ENCODE peak calls at places on chromosomes 5 and 9, in eight cellular contexts. T is HepG2, H is breast epithelium, L is body of pancreas, D is stomach, W is adrenal gland, K is HCT116, R is ovary. P is an unnamed sample.

GRCh38 chr5:145568581-145568980 is 266.6 kb downstream of the PRELID2 start:
- DNase-seq in H (no peak), D (no peak), W (no peak), L (no peak), R (no peak), K (no peak), T (no peak), P (no peak)

GRCh38 chr5:106732624-106733023 is 938.1 kb downstream of the EFNA5 start:
- DNase-seq in T (no peak), L (no peak), W (no peak), R (no peak), K (no peak), D (no peak), H (no peak), P (no peak)

GRCh38 chr5:133147411-133147810 is 95.6 kb downstream of the HSPA4 start:
- DNase-seq in R (no peak), T (no peak), L (no peak), H (no peak), K (no peak), W (peak; percentile 34), D (no peak), P (peak; percentile 18)

GRCh38 chr5:154365823-154366222 is 80.0 kb upstream of the SAP30L start:
- DNase-seq in L (no peak), T (peak; percentile 32), R (no peak), H (no peak), D (no peak), K (no peak), W (no peak), P (no peak)

GRCh38 chr5:179251276-179251969 is 93.8 kb downstream of the ADAMTS2 start:
- DNase-seq in R (no peak), L (no peak), K (no peak), T (no peak), H (no peak), D (no peak), W (no peak), P (no peak)

GRCh38 chr5:8462565-8462964 is 593.6 kb downstream of the MTRR start:
- DNase-seq in D (no peak), T (no peak), R (no peak), W (no peak), K (no peak), H (no peak), L (no peak), P (no peak)

GRCh38 chr5:111028865-111029264 is 42.6 kb upstream of the TSLP start:
- DNase-seq in D (no peak), K (no peak), T (no peak), L (no peak), R (no peak), H (no peak), W (no peak), P (no peak)

GRCh38 chr5:139104577-139105271 is 93.4 kb downstream of the SIL1 start:
- DNase-seq in W (peak; percentile 93), K (no peak), R (peak; percentile 86), T (no peak), D (no peak), L (peak; percentile 22), H (no peak), P (peak; percentile 59)

GRCh38 chr9:91420471-91421021 is 3.1 kb downstream of the NFIL3 start:
- DNase-seq in R (no peak), D (no peak), H (no peak), L (no peak), W (no peak), K (no peak), T (peak; percentile 9), P (no peak)

GRCh38 chr5:2900360-2900759 is 148.9 kb upstream of the IRX2 start:
- DNase-seq in W (no peak), K (no peak), T (no peak), L (no peak), D (no peak), R (no peak), H (no peak), P (no peak)

GRCh38 chr9:126424511-126424910 is 97.9 kb downstream of the MVB12B start:
- DNase-seq in W (no peak), R (no peak), H (no peak), L (no peak), K (no peak), D (no peak), T (no peak), P (no peak)

GRCh38 chr5:34672196-34672595 is 16.1 kb downstream of the RAI14 start:
- DNase-seq in T (no peak), W (no peak), R (no peak), K (no peak), L (no peak), D (no peak), H (no peak), P (no peak)

GRCh38 chr5:168676499-168676898 is 97.3 kb upstream of the PANK3 start:
- DNase-seq in W (no peak), L (no peak), D (no peak), K (no peak), H (no peak), T (no peak), R (no peak), P (no peak)

GRCh38 chr5:36447776-36448175 is 146.1 kb upstream of the RANBP3L start:
- DNase-seq in D (no peak), H (no peak), R (no peak), K (no peak), T (no peak), W (no peak), L (no peak), P (no peak)

GRCh38 chr9:137669261-137669672 is 50.5 kb downstream of the EHMT1 start:
- DNase-seq in T (no peak), R (no peak), K (no peak), D (no peak), L (no peak), W (no peak), H (no peak), P (peak; percentile 73)

GRCh38 chr5:171759777-171760176 is 25.8 kb upstream of the SMIM23 start:
- DNase-seq in D (no peak), R (no peak), H (no peak), K (no peak), W (no peak), T (no peak), L (no peak), P (no peak)

GRCh38 chr5:72600401-72600981 is 93.3 kb upstream of the ZNF366 start:
- DNase-seq in L (no peak), W (no peak), T (no peak), H (no peak), K (peak; percentile 10), D (no peak), R (no peak), P (no peak)

GRCh38 chr5:68745459-68745858 is 348.4 kb upstream of the SLC30A5 start:
- DNase-seq in K (no peak), T (no peak), D (no peak), R (no peak), W (no peak), L (no peak), H (no peak), P (no peak)

GRCh38 chr9:107712390-107712789 is 222.8 kb upstream of the KLF4 start:
- DNase-seq in K (peak; percentile 77), H (no peak), D (no peak), L (no peak), W (no peak), R (no peak), T (no peak), P (no peak)

GRCh38 chr9:27192291-27192960 is 83.4 kb downstream of the TEK start:
- DNase-seq in W (peak; percentile 35), L (no peak), T (no peak), D (no peak), R (no peak), H (no peak), K (no peak), P (no peak)

GRCh38 chr9:2809692-2810423 is 34.0 kb downstream of the PUM3 start:
- DNase-seq in T (peak; percentile 89), H (no peak), W (peak; percentile 66), K (no peak), L (no peak), D (no peak), R (peak; percentile 48), P (no peak)

GRCh38 chr5:86330736-86331135 is 287.0 kb upstream of the COX7C start:
- DNase-seq in R (no peak), L (no peak), H (no peak), D (no peak), W (no peak), T (no peak), K (no peak), P (no peak)

GRCh38 chr9:18544456-18544855 is 70.5 kb downstream of the ADAMTSL1 start:
- DNase-seq in D (no peak), K (no peak), W (no peak), H (no peak), R (no peak), L (no peak), T (no peak), P (no peak)

GRCh38 chr9:89458768-89459496 is 39.0 kb downstream of the SEMA4D start:
- DNase-seq in T (no peak), R (no peak), L (no peak), D (no peak), K (no peak), W (no peak), H (no peak), P (no peak)
- TF ChIP-seq CTCF in T (no peak), R (no peak), L (no peak), D (no peak), K (no peak), W (no peak), H (no peak), P (no peak)

GRCh38 chr5:10559883-10560282 is 4.0 kb upstream of the ANKRD33B start:
- DNase-seq in R (no peak), W (no peak), K (no peak), H (no peak), D (no peak), T (no peak), L (no peak), P (no peak)
- H3K4me1 ChIP-seq in R (peaks cover 3% of the 10 kb centered on the region), W (peaks cover 17% of the 10 kb centered on the region), K (peaks cover 20% of the 10 kb centered on the region), H (peaks cover 6% of the 10 kb centered on the region), D (peaks cover 30% of the 10 kb centered on the region), T (no peaks in the 10 kb centered on the region), L (peaks cover 19% of the 10 kb centered on the region), P (peaks cover 10% of the 10 kb centered on the region)

DNA sequence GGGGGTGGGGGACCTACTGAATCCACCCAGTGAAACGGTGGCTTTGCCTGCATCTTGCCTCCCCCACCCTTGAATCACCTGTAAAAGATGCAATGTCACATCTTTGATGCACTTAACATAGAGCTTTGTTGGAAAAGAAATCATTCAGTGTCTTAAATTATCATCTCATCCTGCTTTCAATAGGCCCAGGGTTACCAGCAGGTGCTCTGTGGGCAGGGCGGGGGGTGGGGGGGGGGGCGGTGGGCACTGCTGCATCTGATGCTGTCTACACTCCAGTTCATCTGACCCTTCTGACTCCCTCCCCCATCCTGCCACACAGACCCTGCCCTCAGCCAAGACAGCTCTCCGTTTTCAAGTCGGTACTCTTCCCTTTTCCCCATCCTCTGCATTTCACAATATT is 24.3 kb downstream of the TRAF1 start:
- DNase-seq in D (no peak), W (no peak), T (no peak), H (no peak), L (no peak), K (no peak), R (no peak), P (no peak)
- TF ChIP-seq POLR2A in D (no peak), W (no peak), T (no peak), H (no peak), L (no peak), K (no peak), R (no peak), P (no peak)

DNA sequence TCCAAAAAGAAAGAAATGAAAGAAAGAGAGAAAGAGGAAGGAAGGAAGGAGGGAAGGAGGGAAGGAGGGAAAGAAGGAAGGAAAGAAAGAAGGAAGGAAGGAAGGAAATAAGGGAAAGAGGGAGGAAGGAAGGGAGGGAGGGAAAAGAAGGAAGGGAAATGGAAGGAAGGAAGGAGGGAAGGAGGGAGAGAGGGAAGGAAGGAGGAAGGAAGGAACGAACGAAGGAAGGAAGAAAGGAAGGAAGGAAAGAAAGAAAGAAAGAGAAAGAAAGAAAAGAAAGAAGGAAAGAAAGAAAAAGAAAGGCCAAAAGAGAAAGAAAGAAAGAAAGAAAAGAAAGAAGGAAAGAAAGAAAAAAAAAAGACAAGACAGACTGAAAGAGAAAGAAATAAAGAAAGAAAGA is 263.9 kb upstream of the ATP10B start:
- DNase-seq in T (no peak), K (no peak), H (no peak), L (no peak), D (no peak), W (no peak), R (no peak), P (no peak)
- TF ChIP-seq CTCF in T (no peak), K (no peak), H (no peak), L (no peak), D (no peak), W (no peak), R (no peak), P (no peak)

P was measured in testis.